ENCODE peak calls at places on chromosome 19, in ten cellular contexts. One of them, this sample, is unnamed.

GRCh38 chr19:53910170-53910518 is 1.1 kb downstream of the CACNG7 start:
- DNase-seq in transverse colon: no peak
- DNase-seq in aorta: no peak
- DNase-seq in stimulated activated CD4-positive, alpha-beta T cell treated with anti-CD3 and anti-CD28 coated beads, Interleukin-12 subunit alpha, Interleukin-12 subunit beta, amount 100 ng/mL, for 48 hours: no peak
- DNase-seq in left colon: no peak
- DNase-seq in CD8-positive, alpha-beta memory T cell: no peak
- DNase-seq in NCI-H1105 treated with DMSO at 0.1 percent for 48 hours: no peak
- DNase-seq in A172: no peak
- DNase-seq in glutamatergic neuron: peak
- DNase-seq in GOT3: no peak
- DNase-seq in this sample: peak

GRCh38 chr19:50679177-50680125 is 30.2 kb downstream of the C19orf81 start:
- DNase-seq in CD8-positive, alpha-beta memory T cell: peak
- DNase-seq in NCI-H1105 treated with DMSO at 0.1 percent for 48 hours: peak
- DNase-seq in stimulated activated CD4-positive, alpha-beta T cell treated with anti-CD3 and anti-CD28 coated beads, Interleukin-12 subunit alpha, Interleukin-12 subunit beta, amount 100 ng/mL, for 48 hours: peak
- DNase-seq in GOT3: peak
- DNase-seq in glutamatergic neuron: peak
- DNase-seq in left colon: peak
- DNase-seq in A172: peak
- DNase-seq in aorta: peak
- DNase-seq in transverse colon: peak
- DNase-seq in this sample: peak

GRCh38 chr19:3190921-3191805 is 5.4 kb downstream of the NCLN start:
- DNase-seq in CD8-positive, alpha-beta memory T cell: no peak
- DNase-seq in GOT3: no peak
- DNase-seq in NCI-H1105 treated with DMSO at 0.1 percent for 48 hours: no peak
- DNase-seq in glutamatergic neuron: no peak
- DNase-seq in transverse colon: no peak
- DNase-seq in aorta: peak
- DNase-seq in A172: no peak
- DNase-seq in stimulated activated CD4-positive, alpha-beta T cell treated with anti-CD3 and anti-CD28 coated beads, Interleukin-12 subunit alpha, Interleukin-12 subunit beta, amount 100 ng/mL, for 48 hours: no peak
- DNase-seq in left colon: no peak
- DNase-seq in this sample: no peak

GRCh38 chr19:7109678-7110289 is 40.3 kb downstream of the ZNF557 start:
- DNase-seq in NCI-H1105 treated with DMSO at 0.1 percent for 48 hours: no peak
- DNase-seq in GOT3: no peak
- DNase-seq in stimulated activated CD4-positive, alpha-beta T cell treated with anti-CD3 and anti-CD28 coated beads, Interleukin-12 subunit alpha, Interleukin-12 subunit beta, amount 100 ng/mL, for 48 hours: no peak
- DNase-seq in aorta: no peak
- DNase-seq in A172: no peak
- DNase-seq in left colon: no peak
- DNase-seq in glutamatergic neuron: no peak
- DNase-seq in CD8-positive, alpha-beta memory T cell: no peak
- DNase-seq in transverse colon: no peak
- DNase-seq in this sample: no peak

GRCh38 chr19:43462887-43463380 is 2.5 kb downstream of the LYPD3 start:
- DNase-seq in aorta: no peak
- DNase-seq in stimulated activated CD4-positive, alpha-beta T cell treated with anti-CD3 and anti-CD28 coated beads, Interleukin-12 subunit alpha, Interleukin-12 subunit beta, amount 100 ng/mL, for 48 hours: no peak
- DNase-seq in A172: no peak
- DNase-seq in glutamatergic neuron: no peak
- DNase-seq in transverse colon: no peak
- DNase-seq in left colon: no peak
- DNase-seq in GOT3: no peak
- DNase-seq in NCI-H1105 treated with DMSO at 0.1 percent for 48 hours: peak
- DNase-seq in CD8-positive, alpha-beta memory T cell: no peak
- DNase-seq in this sample: no peak

GRCh38 chr19:48878219-48879024 is 6.2 kb downstream of the PPP1R15A start:
- DNase-seq in A172: no peak
- DNase-seq in transverse colon: no peak
- DNase-seq in stimulated activated CD4-positive, alpha-beta T cell treated with anti-CD3 and anti-CD28 coated beads, Interleukin-12 subunit alpha, Interleukin-12 subunit beta, amount 100 ng/mL, for 48 hours: no peak
- DNase-seq in NCI-H1105 treated with DMSO at 0.1 percent for 48 hours: no peak
- DNase-seq in CD8-positive, alpha-beta memory T cell: peak
- DNase-seq in glutamatergic neuron: no peak
- DNase-seq in aorta: peak
- DNase-seq in GOT3: no peak
- DNase-seq in left colon: no peak
- DNase-seq in this sample: no peak

GRCh38 chr19:17281391-17282304 is at the start of gene ANKLE1:
- DNase-seq in CD8-positive, alpha-beta memory T cell: no peak
- DNase-seq in glutamatergic neuron: peak
- DNase-seq in aorta: peak
- DNase-seq in transverse colon: peak
- DNase-seq in GOT3: no peak
- DNase-seq in NCI-H1105 treated with DMSO at 0.1 percent for 48 hours: peak
- DNase-seq in A172: no peak
- DNase-seq in left colon: no peak
- DNase-seq in stimulated activated CD4-positive, alpha-beta T cell treated with anti-CD3 and anti-CD28 coated beads, Interleukin-12 subunit alpha, Interleukin-12 subunit beta, amount 100 ng/mL, for 48 hours: no peak
- DNase-seq in this sample: peak

GRCh38 chr19:291561-292280 is 518 bp upstream of the PLPP2 start:
- DNase-seq in A172: no peak
- DNase-seq in NCI-H1105 treated with DMSO at 0.1 percent for 48 hours: no peak
- DNase-seq in stimulated activated CD4-positive, alpha-beta T cell treated with anti-CD3 and anti-CD28 coated beads, Interleukin-12 subunit alpha, Interleukin-12 subunit beta, amount 100 ng/mL, for 48 hours: no peak
- DNase-seq in CD8-positive, alpha-beta memory T cell: no peak
- DNase-seq in GOT3: no peak
- DNase-seq in aorta: peak
- DNase-seq in left colon: no peak
- DNase-seq in transverse colon: peak
- DNase-seq in glutamatergic neuron: no peak
- DNase-seq in this sample: peak

GRCh38 chr19:13051581-13052165 is 51.0 kb downstream of the LYL1 start:
- DNase-seq in A172: peak
- DNase-seq in GOT3: no peak
- DNase-seq in glutamatergic neuron: peak
- DNase-seq in transverse colon: peak
- DNase-seq in left colon: peak
- DNase-seq in stimulated activated CD4-positive, alpha-beta T cell treated with anti-CD3 and anti-CD28 coated beads, Interleukin-12 subunit alpha, Interleukin-12 subunit beta, amount 100 ng/mL, for 48 hours: no peak
- DNase-seq in aorta: peak
- DNase-seq in NCI-H1105 treated with DMSO at 0.1 percent for 48 hours: peak
- DNase-seq in CD8-positive, alpha-beta memory T cell: no peak
- DNase-seq in this sample: peak

GRCh38 chr19:32537626-32538025 is 43.4 kb upstream of the PDCD5 start:
- DNase-seq in glutamatergic neuron: no peak
- DNase-seq in transverse colon: no peak
- DNase-seq in stimulated activated CD4-positive, alpha-beta T cell treated with anti-CD3 and anti-CD28 coated beads, Interleukin-12 subunit alpha, Interleukin-12 subunit beta, amount 100 ng/mL, for 48 hours: no peak
- DNase-seq in CD8-positive, alpha-beta memory T cell: no peak
- DNase-seq in A172: no peak
- DNase-seq in left colon: no peak
- DNase-seq in GOT3: no peak
- DNase-seq in aorta: no peak
- DNase-seq in NCI-H1105 treated with DMSO at 0.1 percent for 48 hours: no peak
- DNase-seq in this sample: no peak

GRCh38 chr19:53877361-53877766 is 4.6 kb upstream of the PRKCG start:
- DNase-seq in stimulated activated CD4-positive, alpha-beta T cell treated with anti-CD3 and anti-CD28 coated beads, Interleukin-12 subunit alpha, Interleukin-12 subunit beta, amount 100 ng/mL, for 48 hours: no peak
- DNase-seq in aorta: no peak
- DNase-seq in left colon: no peak
- DNase-seq in glutamatergic neuron: no peak
- DNase-seq in A172: no peak
- DNase-seq in NCI-H1105 treated with DMSO at 0.1 percent for 48 hours: no peak
- DNase-seq in GOT3: no peak
- DNase-seq in CD8-positive, alpha-beta memory T cell: no peak
- DNase-seq in transverse colon: no peak
- DNase-seq in this sample: peak

GRCh38 chr19:41273076-41273475 is 8.9 kb downstream of the HNRNPUL1 start:
- DNase-seq in NCI-H1105 treated with DMSO at 0.1 percent for 48 hours: no peak
- DNase-seq in GOT3: no peak
- DNase-seq in transverse colon: no peak
- DNase-seq in CD8-positive, alpha-beta memory T cell: no peak
- DNase-seq in A172: no peak
- DNase-seq in glutamatergic neuron: no peak
- DNase-seq in stimulated activated CD4-positive, alpha-beta T cell treated with anti-CD3 and anti-CD28 coated beads, Interleukin-12 subunit alpha, Interleukin-12 subunit beta, amount 100 ng/mL, for 48 hours: no peak
- DNase-seq in left colon: no peak
- DNase-seq in aorta: no peak
- DNase-seq in this sample: no peak

GRCh38 chr19:7705387-7706187 is 3.7 kb upstream of the FCER2 start:
- DNase-seq in left colon: peak
- DNase-seq in CD8-positive, alpha-beta memory T cell: peak
- DNase-seq in aorta: no peak
- DNase-seq in glutamatergic neuron: no peak
- DNase-seq in transverse colon: peak
- DNase-seq in stimulated activated CD4-positive, alpha-beta T cell treated with anti-CD3 and anti-CD28 coated beads, Interleukin-12 subunit alpha, Interleukin-12 subunit beta, amount 100 ng/mL, for 48 hours: peak
- DNase-seq in GOT3: no peak
- DNase-seq in A172: no peak
- DNase-seq in NCI-H1105 treated with DMSO at 0.1 percent for 48 hours: no peak
- DNase-seq in this sample: peak

GRCh38 chr19:40756502-40757110 is 5.6 kb downstream of the SNRPA start:
- DNase-seq in glutamatergic neuron: no peak
- DNase-seq in A172: no peak
- DNase-seq in transverse colon: no peak
- DNase-seq in NCI-H1105 treated with DMSO at 0.1 percent for 48 hours: no peak
- DNase-seq in CD8-positive, alpha-beta memory T cell: peak
- DNase-seq in left colon: no peak
- DNase-seq in GOT3: no peak
- DNase-seq in aorta: no peak
- DNase-seq in stimulated activated CD4-positive, alpha-beta T cell treated with anti-CD3 and anti-CD28 coated beads, Interleukin-12 subunit alpha, Interleukin-12 subunit beta, amount 100 ng/mL, for 48 hours: peak
- DNase-seq in this sample: no peak

GRCh38 chr19:1491849-1492170 is 829 bp downstream of the REEP6 start:
- DNase-seq in glutamatergic neuron: no peak
- DNase-seq in A172: no peak
- DNase-seq in aorta: no peak
- DNase-seq in transverse colon: no peak
- DNase-seq in left colon: no peak
- DNase-seq in GOT3: no peak
- DNase-seq in stimulated activated CD4-positive, alpha-beta T cell treated with anti-CD3 and anti-CD28 coated beads, Interleukin-12 subunit alpha, Interleukin-12 subunit beta, amount 100 ng/mL, for 48 hours: no peak
- DNase-seq in NCI-H1105 treated with DMSO at 0.1 percent for 48 hours: no peak
- DNase-seq in CD8-positive, alpha-beta memory T cell: no peak
- DNase-seq in this sample: peak

GRCh38 chr19:45664575-45664974 is 3.4 kb upstream of the GIPR start:
- DNase-seq in left colon: no peak
- DNase-seq in A172: no peak
- DNase-seq in aorta: no peak
- DNase-seq in transverse colon: peak
- DNase-seq in GOT3: no peak
- DNase-seq in glutamatergic neuron: no peak
- DNase-seq in CD8-positive, alpha-beta memory T cell: no peak
- DNase-seq in stimulated activated CD4-positive, alpha-beta T cell treated with anti-CD3 and anti-CD28 coated beads, Interleukin-12 subunit alpha, Interleukin-12 subunit beta, amount 100 ng/mL, for 48 hours: no peak
- DNase-seq in NCI-H1105 treated with DMSO at 0.1 percent for 48 hours: no peak
- DNase-seq in this sample: no peak

GRCh38 chr19:29831041-29831548 is 19.3 kb downstream of the CCNE1 start:
- DNase-seq in left colon: no peak
- DNase-seq in NCI-H1105 treated with DMSO at 0.1 percent for 48 hours: no peak
- DNase-seq in stimulated activated CD4-positive, alpha-beta T cell treated with anti-CD3 and anti-CD28 coated beads, Interleukin-12 subunit alpha, Interleukin-12 subunit beta, amount 100 ng/mL, for 48 hours: peak
- DNase-seq in glutamatergic neuron: no peak
- DNase-seq in aorta: peak
- DNase-seq in GOT3: no peak
- DNase-seq in A172: peak
- DNase-seq in transverse colon: no peak
- DNase-seq in CD8-positive, alpha-beta memory T cell: peak
- DNase-seq in this sample: no peak

GRCh38 chr19:1455336-1456120 is 5.6 kb downstream of the APC2 start:
- DNase-seq in left colon: peak
- DNase-seq in glutamatergic neuron: peak
- DNase-seq in NCI-H1105 treated with DMSO at 0.1 percent for 48 hours: no peak
- DNase-seq in aorta: no peak
- DNase-seq in stimulated activated CD4-positive, alpha-beta T cell treated with anti-CD3 and anti-CD28 coated beads, Interleukin-12 subunit alpha, Interleukin-12 subunit beta, amount 100 ng/mL, for 48 hours: peak
- DNase-seq in GOT3: no peak
- DNase-seq in CD8-positive, alpha-beta memory T cell: peak
- DNase-seq in A172: peak
- DNase-seq in transverse colon: peak
- DNase-seq in this sample: peak

GRCh38 chr19:1417145-1417544 is 9.8 kb downstream of the DAZAP1 start:
- DNase-seq in stimulated activated CD4-positive, alpha-beta T cell treated with anti-CD3 and anti-CD28 coated beads, Interleukin-12 subunit alpha, Interleukin-12 subunit beta, amount 100 ng/mL, for 48 hours: no peak
- DNase-seq in CD8-positive, alpha-beta memory T cell: no peak
- DNase-seq in A172: no peak
- DNase-seq in left colon: no peak
- DNase-seq in NCI-H1105 treated with DMSO at 0.1 percent for 48 hours: no peak
- DNase-seq in aorta: no peak
- DNase-seq in GOT3: no peak
- DNase-seq in transverse colon: no peak
- DNase-seq in glutamatergic neuron: no peak
- DNase-seq in this sample: peak

GRCh38 chr19:49395581-49396407 is 7.7 kb downstream of the KASH5 start:
- DNase-seq in NCI-H1105 treated with DMSO at 0.1 percent for 48 hours: no peak
- DNase-seq in transverse colon: no peak
- DNase-seq in aorta: no peak
- DNase-seq in left colon: no peak
- DNase-seq in stimulated activated CD4-positive, alpha-beta T cell treated with anti-CD3 and anti-CD28 coated beads, Interleukin-12 subunit alpha, Interleukin-12 subunit beta, amount 100 ng/mL, for 48 hours: no peak
- DNase-seq in GOT3: no peak
- DNase-seq in A172: no peak
- DNase-seq in glutamatergic neuron: no peak
- DNase-seq in CD8-positive, alpha-beta memory T cell: no peak
- DNase-seq in this sample: no peak

GRCh38 chr19:48659768-48660167 is 13.0 kb downstream of the NTN5 start:
- DNase-seq in NCI-H1105 treated with DMSO at 0.1 percent for 48 hours: no peak
- DNase-seq in transverse colon: no peak
- DNase-seq in left colon: no peak
- DNase-seq in A172: peak
- DNase-seq in CD8-positive, alpha-beta memory T cell: no peak
- DNase-seq in GOT3: no peak
- DNase-seq in glutamatergic neuron: no peak
- DNase-seq in stimulated activated CD4-positive, alpha-beta T cell treated with anti-CD3 and anti-CD28 coated beads, Interleukin-12 subunit alpha, Interleukin-12 subunit beta, amount 100 ng/mL, for 48 hours: no peak
- DNase-seq in aorta: no peak
- DNase-seq in this sample: no peak

GRCh38 chr19:49196527-49197240 is 39.1 kb downstream of the TRPM4 start:
- DNase-seq in CD8-positive, alpha-beta memory T cell: no peak
- DNase-seq in aorta: peak
- DNase-seq in glutamatergic neuron: no peak
- DNase-seq in A172: no peak
- DNase-seq in left colon: peak
- DNase-seq in NCI-H1105 treated with DMSO at 0.1 percent for 48 hours: peak
- DNase-seq in stimulated activated CD4-positive, alpha-beta T cell treated with anti-CD3 and anti-CD28 coated beads, Interleukin-12 subunit alpha, Interleukin-12 subunit beta, amount 100 ng/mL, for 48 hours: no peak
- DNase-seq in transverse colon: peak
- DNase-seq in GOT3: no peak
- DNase-seq in this sample: peak

GRCh38 chr19:47421844-47422395 is 2.6 kb upstream of the MEIS3 start:
- DNase-seq in A172: no peak
- DNase-seq in NCI-H1105 treated with DMSO at 0.1 percent for 48 hours: peak
- DNase-seq in left colon: no peak
- DNase-seq in GOT3: no peak
- DNase-seq in CD8-positive, alpha-beta memory T cell: no peak
- DNase-seq in glutamatergic neuron: peak
- DNase-seq in stimulated activated CD4-positive, alpha-beta T cell treated with anti-CD3 and anti-CD28 coated beads, Interleukin-12 subunit alpha, Interleukin-12 subunit beta, amount 100 ng/mL, for 48 hours: no peak
- DNase-seq in transverse colon: no peak
- DNase-seq in aorta: no peak
- DNase-seq in this sample: no peak

This sample was measured in psoas muscle.